ENCODE peak calls at places on chromosomes 16 and 17, in ten cellular contexts. A, C, U, L, F, J, Q, G, P and M are unnamed samples.

GRCh38 chr17:61018938-61019337 is 341.3 kb downstream of the BCAS3 start:
- DNase-seq in A (no peak), C (no peak), U (no peak), L (no peak), F (no peak), J (no peak), Q (no peak), G (no peak), P (no peak), M (no peak)

GRCh38 chr17:4090898-4091297 is 51.9 kb downstream of the ZZEF1 start:
- DNase-seq in A (no peak), C (peak; percentile 40), U (no peak), L (no peak), F (no peak), J (no peak), Q (no peak), G (no peak), P (no peak), M (no peak)

GRCh38 chr16:51665599-51665998 is 514.5 kb upstream of the SALL1 start:
- DNase-seq in A (no peak), C (no peak), U (no peak), L (no peak), F (no peak), J (no peak), Q (no peak), G (no peak), P (no peak), M (no peak)

GRCh38 chr17:37461668-37462067 is 28.0 kb upstream of the DUSP14 start:
- DNase-seq in A (no peak), C (peak; percentile 36), U (no peak), L (no peak), F (no peak), J (no peak), Q (no peak), G (no peak), P (no peak), M (no peak)

GRCh38 chr16:4218202-4218601 is 23.7 kb downstream of the SRL start:
- DNase-seq in A (no peak), C (no peak), U (no peak), L (no peak), F (no peak), J (no peak), Q (no peak), G (no peak), P (no peak), M (no peak)

GRCh38 chr16:64648282-64648681 is 473.6 kb downstream of the CDH11 start:
- DNase-seq in A (no peak), C (no peak), U (no peak), L (no peak), F (no peak), J (no peak), Q (no peak), G (no peak), P (no peak), M (no peak)

GRCh38 chr16:78455861-78456260 is 356.4 kb downstream of the WWOX start:
- DNase-seq in A (peak; percentile 53), C (no peak), U (no peak), L (no peak), F (no peak), J (no peak), Q (no peak), G (no peak), P (no peak), M (no peak)

GRCh38 chr16:73143681-73144370 is 95.9 kb upstream of the ZFHX3 start:
- DNase-seq in A (no peak), C (no peak), U (no peak), L (no peak), F (no peak), J (no peak), Q (no peak), G (no peak), P (no peak), M (no peak)

GRCh38 chr16:55672471-55672870 is 16.7 kb downstream of the SLC6A2 start:
- DNase-seq in A (no peak), C (no peak), U (peak; percentile 79), L (no peak), F (no peak), J (no peak), Q (no peak), G (no peak), P (no peak), M (no peak)

GRCh38 chr16:12470311-12471229 is 333.1 kb downstream of the CPPED1 start:
- DNase-seq in A (no peak), C (peak; percentile 71), U (no peak), L (no peak), F (no peak), J (no peak), Q (no peak), G (peak; percentile 74), P (no peak), M (no peak)

DNA sequence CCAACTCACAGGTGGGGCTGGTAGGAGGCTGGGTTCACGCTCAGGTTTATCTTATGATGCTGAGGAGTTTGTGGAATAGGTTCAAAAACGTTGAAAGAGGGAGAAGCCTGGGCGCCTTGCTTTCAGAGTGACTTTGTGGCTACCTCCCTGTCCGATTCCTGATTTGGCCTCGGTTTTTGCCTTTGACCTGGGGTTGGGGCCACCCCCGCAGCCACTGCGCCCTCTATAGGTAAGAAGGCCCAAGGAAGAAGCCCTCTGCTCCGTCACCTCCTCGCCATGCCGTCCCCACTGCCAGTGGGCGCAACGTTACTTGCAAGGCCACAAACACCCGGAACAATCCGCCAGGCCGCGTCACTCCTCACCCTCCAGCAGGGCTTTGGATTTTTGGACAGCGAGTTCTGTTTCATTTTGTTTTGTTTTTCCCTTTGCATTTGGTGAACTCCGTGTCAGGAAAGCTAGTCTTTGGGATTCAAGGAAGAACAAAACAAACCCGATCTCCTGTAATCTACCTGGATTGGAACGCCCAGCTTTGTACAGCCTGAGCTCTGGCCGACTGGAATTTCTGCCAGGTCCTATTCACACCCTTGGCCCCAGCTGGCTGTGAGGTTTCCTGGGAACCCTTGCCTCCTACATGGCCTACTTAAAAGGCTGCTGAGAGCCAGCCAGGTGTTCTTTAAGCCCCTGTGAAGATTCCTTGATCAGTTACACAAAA is 60.7 kb downstream of the TBC1D16 start:
- DNase-seq in A (peak; percentile 71), C (no peak), U (no peak), L (no peak), F (no peak), J (no peak), Q (peak; percentile 83), G (no peak), P (no peak), M (no peak)
- TF ChIP-seq CTCF in A (peak; percentile 25), C (no peak), U (no peak), L (no peak), F (peak; percentile 40), J (peak; percentile 62), Q (peak; percentile 76), G (no peak), P (peak; percentile 65), M (no peak)

GRCh38 chr17:18256776-18257175 is 1.8 kb downstream of the FLII start:
- DNase-seq in A (no peak), C (no peak), U (no peak), L (no peak), F (no peak), J (no peak), Q (no peak), G (no peak), P (no peak), M (no peak)

GRCh38 chr17:18257268-18257681 is 1.3 kb downstream of the FLII start:
- DNase-seq in A (peak; percentile 46), C (no peak), U (no peak), L (peak; percentile 27), F (no peak), J (no peak), Q (no peak), G (no peak), P (peak; percentile 26), M (no peak)

GRCh38 chr17:18258356-18259038 is at the start of gene FLII:
- DNase-seq in A (peak; percentile 61), C (peak; percentile 17), U (peak; percentile 55), L (peak; percentile 71), F (peak; percentile 50), J (no peak), Q (peak; percentile 83), G (peak; percentile 48), P (peak; percentile 19), M (no peak)

GRCh38 chr17:18256351-18256750 is 2.2 kb downstream of the FLII start:
- DNase-seq in A (no peak), C (no peak), U (no peak), L (no peak), F (no peak), J (no peak), Q (no peak), G (no peak), P (no peak), M (no peak)

GRCh38 chr17:18257747-18258355 is 687 bp downstream of the FLII start:
- DNase-seq in A (peak; percentile 75), C (peak; percentile 62), U (peak; percentile 90), L (peak; percentile 86), F (peak; percentile 65), J (no peak), Q (no peak), G (peak; percentile 61), P (peak; percentile 53), M (no peak)
- TF ChIP-seq POLR2A in A (no peak), C (no peak), U (no peak), L (peak; percentile 70), F (peak; percentile 29), J (no peak), Q (no peak), G (no peak), P (no peak), M (no peak)

GRCh38 chr16:58345574-58346354 is 46.5 kb upstream of the GINS3 start:
- DNase-seq in A (no peak), C (no peak), U (no peak), L (no peak), F (no peak), J (no peak), Q (no peak), G (no peak), P (no peak), M (no peak)
- TF ChIP-seq CTCF in A (no peak), C (peak; percentile 33), U (peak; percentile 50), L (no peak), F (no peak), J (peak; percentile 41), Q (no peak), G (no peak), P (no peak), M (no peak)

GRCh38 chr17:46193246-46193625 is at the start of gene KANSL1:
- DNase-seq in A (peak; percentile 85), C (peak; percentile 87), U (peak; percentile 88), L (peak; percentile 89), F (peak; percentile 80), J (peak; percentile 76), Q (peak; percentile 90), G (peak; percentile 92), P (peak; percentile 87), M (peak; percentile 69)

GRCh38 chr17:46195217-46195855 is 2.1 kb upstream of the KANSL1 start:
- DNase-seq in A (no peak), C (no peak), U (no peak), L (no peak), F (no peak), J (no peak), Q (no peak), G (no peak), P (no peak), M (no peak)

GRCh38 chr17:46193626-46194392 is 580 bp upstream of the KANSL1 start:
- DNase-seq in A (peak; percentile 95), C (peak; percentile 88), U (peak; percentile 97), L (peak; percentile 96), F (peak; percentile 92), J (peak; percentile 89), Q (peak; percentile 96), G (peak; percentile 95), P (peak; percentile 94), M (peak; percentile 89)

GRCh38 chr17:46195939-46196338 is 2.7 kb upstream of the KANSL1 start:
- DNase-seq in A (no peak), C (no peak), U (peak; percentile 43), L (no peak), F (no peak), J (no peak), Q (no peak), G (peak; percentile 30), P (no peak), M (no peak)

GRCh38 chr17:46194393-46195216 is 1.4 kb upstream of the KANSL1 start:
- DNase-seq in A (no peak), C (peak; percentile 59), U (no peak), L (no peak), F (peak; percentile 40), J (peak; percentile 39), Q (no peak), G (no peak), P (no peak), M (no peak)
- TF ChIP-seq POLR2A in A (no peak), C (no peak), U (no peak), L (peak; percentile 10), F (no peak), J (no peak), Q (no peak), G (no peak), P (no peak), M (peak; percentile 35)